ENCODE peak calls at places on chromosomes 3 and 15, in four cellular contexts. One of them, this sample, is unnamed.

GRCh38 chr3:57423335-57423734 is 120.8 kb downstream of the DNAH12 start:
- DNase-seq in H1: no peak
- DNase-seq in GM12878: no peak
- DNase-seq in spleen: no peak
- DNase-seq in this sample: no peak

GRCh38 chr3:148178508-148178907 is 519.2 kb upstream of the AGTR1 start:
- DNase-seq in H1: no peak
- DNase-seq in GM12878: no peak
- DNase-seq in spleen: no peak
- DNase-seq in this sample: no peak

GRCh38 chr3:49465269-49466034 is 4.6 kb upstream of the DAG1 start:
- DNase-seq in H1: no peak
- DNase-seq in GM12878: no peak
- DNase-seq in spleen: no peak
- DNase-seq in this sample: no peak

GRCh38 chr3:115217678-115218451 is 70.8 kb upstream of the ZBTB20 start:
- DNase-seq in H1: peak
- DNase-seq in GM12878: no peak
- DNase-seq in spleen: no peak
- DNase-seq in this sample: no peak

GRCh38 chr3:105957722-105958121 is 88.9 kb upstream of the CBLB start:
- DNase-seq in H1: no peak
- DNase-seq in GM12878: no peak
- DNase-seq in spleen: no peak
- DNase-seq in this sample: no peak

GRCh38 chr3:153173758-153174516 is 11.9 kb downstream of the RAP2B start:
- DNase-seq in H1: no peak
- DNase-seq in GM12878: no peak
- DNase-seq in spleen: no peak
- DNase-seq in this sample: no peak

GRCh38 chr3:195697582-195698324 is 23.0 kb upstream of the MUC20 start:
- DNase-seq in H1: no peak
- DNase-seq in GM12878: no peak
- DNase-seq in spleen: no peak
- DNase-seq in this sample: no peak

GRCh38 chr3:131216801-131217200 is 164.8 kb upstream of the NUDT16 start:
- DNase-seq in H1: peak
- DNase-seq in GM12878: no peak
- DNase-seq in spleen: no peak
- DNase-seq in this sample: no peak

GRCh38 chr3:185744997-185745843 is 79.6 kb downstream of the IGF2BP2 start:
- DNase-seq in H1: no peak
- DNase-seq in GM12878: peak
- DNase-seq in spleen: no peak
- DNase-seq in this sample: no peak

GRCh38 chr3:150635526-150635925 is 32.4 kb downstream of the SELENOT start:
- DNase-seq in H1: no peak
- DNase-seq in GM12878: peak
- DNase-seq in spleen: no peak
- DNase-seq in this sample: no peak

GRCh38 chr15:77746254-77747174 is 113.8 kb upstream of the LINGO1 start:
- DNase-seq in H1: no peak
- DNase-seq in GM12878: no peak
- DNase-seq in spleen: no peak
- DNase-seq in this sample: no peak

GRCh38 chr3:49714728-49715550 is 4.5 kb downstream of the AMIGO3 start:
- DNase-seq in H1: no peak
- DNase-seq in GM12878: no peak
- DNase-seq in spleen: no peak
- DNase-seq in this sample: no peak

GRCh38 chr3:113546414-113546893 is 14.1 kb downstream of the SIDT1 start:
- DNase-seq in H1: no peak
- DNase-seq in GM12878: peak
- DNase-seq in spleen: no peak
- DNase-seq in this sample: no peak

GRCh38 chr3:169512991-169513390 is 150.5 kb downstream of the MECOM start:
- DNase-seq in H1: no peak
- DNase-seq in GM12878: no peak
- DNase-seq in spleen: no peak
- DNase-seq in this sample: no peak

GRCh38 chr3:174547801-174548200 is 311.3 kb upstream of the NAALADL2 start:
- DNase-seq in H1: no peak
- DNase-seq in GM12878: no peak
- DNase-seq in spleen: no peak
- DNase-seq in this sample: no peak

GRCh38 chr3:37876279-37876678 is 14.6 kb downstream of the CTDSPL start:
- DNase-seq in H1: no peak
- DNase-seq in GM12878: no peak
- DNase-seq in spleen: no peak
- DNase-seq in this sample: no peak

GRCh38 chr3:130894873-130895330 is 1.0 kb downstream of the ATP2C1 start:
- DNase-seq in H1: no peak
- DNase-seq in GM12878: no peak
- DNase-seq in spleen: no peak
- DNase-seq in this sample: no peak

GRCh38 chr15:73029003-73029527 is 23.2 kb upstream of the NEO1 start:
- DNase-seq in H1: no peak
- DNase-seq in GM12878: no peak
- DNase-seq in spleen: no peak
- DNase-seq in this sample: no peak

GRCh38 chr3:123552095-123552714 is 32.6 kb downstream of the HACD2 start:
- DNase-seq in H1: no peak
- DNase-seq in GM12878: no peak
- DNase-seq in spleen: no peak
- DNase-seq in this sample: no peak

GRCh38 chr3:75906555-75907112 is 121.3 kb upstream of the ZNF717 start:
- DNase-seq in H1: peak
- DNase-seq in GM12878: no peak
- DNase-seq in spleen: peak
- DNase-seq in this sample: peak

GRCh38 chr15:62742409-62743171 is 300.0 kb upstream of the TPM1 start:
- DNase-seq in H1: no peak
- DNase-seq in GM12878: no peak
- DNase-seq in spleen: no peak
- DNase-seq in this sample: peak

GRCh38 chr3:190013943-190014924 is 106.5 kb downstream of the P3H2 start:
- DNase-seq in H1: no peak
- DNase-seq in GM12878: no peak
- DNase-seq in spleen: no peak
- DNase-seq in this sample: no peak

GRCh38 chr15:82414536-82415191 is 15.0 kb upstream of the GOLGA6L9 start:
- DNase-seq in H1: no peak
- DNase-seq in GM12878: no peak
- DNase-seq in spleen: no peak
- DNase-seq in this sample: no peak

GRCh38 chr3:54427951-54428871 is 305.9 kb downstream of the CACNA2D3 start:
- DNase-seq in H1: peak
- DNase-seq in GM12878: peak
- DNase-seq in spleen: no peak
- DNase-seq in this sample: no peak

GRCh38 chr15:53962646-53963561 is 15.3 kb upstream of the UNC13C start:
- DNase-seq in H1: no peak
- DNase-seq in GM12878: no peak
- DNase-seq in spleen: no peak
- DNase-seq in this sample: no peak

GRCh38 chr3:107271787-107272387 is 105.4 kb upstream of the CCDC54 start:
- DNase-seq in H1: no peak
- DNase-seq in GM12878: no peak
- DNase-seq in spleen: no peak
- DNase-seq in this sample: no peak

GRCh38 chr15:63157891-63158431 is 684 bp upstream of the RPS27L start:
- DNase-seq in H1: no peak
- DNase-seq in GM12878: no peak
- DNase-seq in spleen: no peak
- DNase-seq in this sample: peak

GRCh38 chr3:79326642-79327041 is 441.2 kb downstream of the ROBO1 start:
- DNase-seq in H1: no peak
- DNase-seq in GM12878: no peak
- DNase-seq in spleen: no peak
- DNase-seq in this sample: no peak

GRCh38 chr3:194487289-194488006 is 646 bp upstream of the ATP13A3 start:
- DNase-seq in H1: no peak
- DNase-seq in GM12878: no peak
- DNase-seq in spleen: peak
- DNase-seq in this sample: peak

DNA sequence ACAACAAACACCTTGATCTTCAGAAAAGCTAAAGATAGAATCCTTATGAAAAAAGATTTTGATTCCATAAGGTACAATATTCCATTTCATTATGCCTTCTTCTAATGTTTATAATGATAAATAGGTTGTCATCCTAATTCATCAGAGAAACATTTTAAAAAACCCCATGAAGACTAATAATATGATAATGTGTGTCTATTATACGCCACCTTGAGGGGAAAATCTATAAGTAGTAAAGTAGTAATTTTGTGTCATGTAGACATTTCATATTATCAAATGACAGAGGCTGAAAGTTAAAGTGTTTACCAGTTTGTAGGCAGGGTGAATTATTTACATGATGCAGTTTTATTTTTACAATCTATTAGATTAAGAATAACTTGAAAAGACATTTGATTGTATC is 524.3 kb downstream of the GBE1 start:
- DNase-seq in H1: no peak
- DNase-seq in GM12878: no peak
- DNase-seq in spleen: no peak
- DNase-seq in this sample: no peak
- TF ChIP-seq POLR2AphosphoS5 in H1: no peak
- TF ChIP-seq POLR2AphosphoS5 in GM12878: no peak
- TF ChIP-seq POLR2AphosphoS5 in spleen: no peak
- TF ChIP-seq POLR2AphosphoS5 in this sample: no peak

GRCh38 chr3:44439499-44440295 is 37.8 kb downstream of the ZNF445 start:
- DNase-seq in H1: no peak
- DNase-seq in GM12878: peak
- DNase-seq in spleen: peak
- DNase-seq in this sample: peak
- TF ChIP-seq POLR2A in H1: no peak
- TF ChIP-seq POLR2A in GM12878: peak
- TF ChIP-seq POLR2A in spleen: no peak
- TF ChIP-seq POLR2A in this sample: peak

GRCh38 chr3:100740207-100740606 is 30.9 kb downstream of the TFG start:
- DNase-seq in H1: no peak
- DNase-seq in GM12878: no peak
- DNase-seq in spleen: no peak
- DNase-seq in this sample: no peak

GRCh38 chr3:100732435-100732834 is 23.1 kb downstream of the TFG start:
- DNase-seq in H1: no peak
- DNase-seq in GM12878: no peak
- DNase-seq in spleen: no peak
- DNase-seq in this sample: no peak

DNA sequence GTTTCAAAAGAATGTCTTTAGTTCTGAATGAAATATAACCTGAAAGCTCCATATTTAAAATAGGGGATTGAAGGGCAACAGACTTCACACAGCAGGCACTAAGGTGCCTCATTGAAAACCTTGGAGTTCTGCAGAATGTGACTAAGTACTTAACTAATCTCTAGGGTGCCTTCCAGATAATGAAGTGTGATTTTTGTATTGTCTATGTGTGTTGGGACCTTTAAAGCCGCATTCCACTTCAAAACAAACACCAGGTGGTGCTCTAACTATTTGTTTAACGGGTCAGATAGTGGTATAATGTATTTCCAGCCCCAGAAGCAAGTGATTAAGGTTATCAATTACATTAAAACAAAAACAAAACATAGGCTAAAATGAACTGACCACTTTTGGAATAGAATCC is 28.0 kb downstream of the TFG start:
- DNase-seq in H1: no peak
- DNase-seq in GM12878: no peak
- DNase-seq in spleen: no peak
- DNase-seq in this sample: no peak
- TF ChIP-seq CTCF in H1: no peak
- TF ChIP-seq CTCF in GM12878: peak
- TF ChIP-seq CTCF in spleen: no peak
- TF ChIP-seq CTCF in this sample: no peak

GRCh38 chr3:47324278-47324865 is 41.6 kb downstream of the KLHL18 start:
- DNase-seq in H1: peak
- DNase-seq in GM12878: peak
- DNase-seq in spleen: no peak
- DNase-seq in this sample: no peak
- TF ChIP-seq POLR2AphosphoS5 in H1: no peak
- TF ChIP-seq POLR2AphosphoS5 in GM12878: no peak
- TF ChIP-seq POLR2AphosphoS5 in spleen: no peak
- TF ChIP-seq POLR2AphosphoS5 in this sample: no peak

This sample was measured in suprapubic skin.